ENCODE peak calls at places on chromosomes 3 and 15, in five cellular contexts. X, K, G, R and J are unnamed samples.

GRCh38 chr3:19931180-19931692 is 2.8 kb downstream of the EFHB start:
- DNase-seq in K (no peak), X (peak), R (no peak), G (no peak), J (no peak)

GRCh38 chr3:142694225-142694624 is 29.6 kb upstream of the TRPC1 start:
- DNase-seq in X (no peak), K (no peak), R (no peak), G (no peak), J (no peak)

GRCh38 chr3:32815812-32816438 is 1.9 kb upstream of the TRIM71 start:
- DNase-seq in R (no peak), K (no peak), G (no peak), X (no peak), J (no peak)

GRCh38 chr3:6418492-6418891 is 442.4 kb upstream of the GRM7 start:
- DNase-seq in X (no peak), K (no peak), G (no peak), R (no peak), J (no peak)

GRCh38 chr3:43624619-43625305 is 3.0 kb upstream of the ANO10 start:
- DNase-seq in G (no peak), K (no peak), R (no peak), X (no peak), J (no peak)

GRCh38 chr15:78061963-78062427 is 15.5 kb downstream of the TBC1D2B start:
- DNase-seq in X (peak), K (no peak), G (no peak), R (no peak), J (no peak)

GRCh38 chr3:150140614-150141321 is 170.1 kb upstream of the PFN2 start:
- DNase-seq in X (no peak), K (no peak), G (no peak), R (no peak), J (no peak)

GRCh38 chr3:32002536-32003368 is 21.2 kb downstream of the ZNF860 start:
- DNase-seq in K (no peak), G (no peak), X (no peak), R (no peak), J (no peak)

GRCh38 chr3:97990624-97991277 is 18.5 kb upstream of the RIOX2 start:
- DNase-seq in X (peak), K (no peak), R (no peak), G (no peak), J (no peak)

GRCh38 chr3:130963878-130964277 is 62.7 kb downstream of the ASTE1 start:
- DNase-seq in R (no peak), G (no peak), X (no peak), K (no peak), J (no peak)

GRCh38 chr3:99703535-99703934 is 65.1 kb downstream of the COL8A1 start:
- DNase-seq in X (no peak), G (no peak), K (no peak), R (no peak), J (no peak)

GRCh38 chr15:91270747-91271146 is 170.7 kb downstream of the SV2B start:
- DNase-seq in G (no peak), K (no peak), R (no peak), X (no peak), J (no peak)

GRCh38 chr3:45426161-45426560 is 37.8 kb downstream of the LARS2 start:
- DNase-seq in G (no peak), K (peak), X (no peak), R (no peak), J (no peak)

GRCh38 chr3:65334045-65334665 is 646.4 kb upstream of the ADAMTS9 start:
- DNase-seq in X (no peak), G (peak), K (no peak), R (no peak), J (no peak)

GRCh38 chr3:143083781-143084180 is 35.8 kb upstream of the CHST2 start:
- DNase-seq in K (no peak), R (no peak), X (no peak), G (no peak), J (no peak)

GRCh38 chr3:127612966-127613365 is 14.8 kb downstream of the MCM2 start:
- DNase-seq in G (no peak), X (no peak), K (no peak), R (no peak), J (no peak)

GRCh38 chr15:42444415-42445063 is 46.4 kb downstream of the ZNF106 start:
- DNase-seq in X (no peak), K (no peak), R (no peak), G (no peak), J (no peak)

GRCh38 chr3:43695443-43695842 is 4.7 kb downstream of the ABHD5 start:
- DNase-seq in R (no peak), G (no peak), X (no peak), K (no peak), J (no peak)

GRCh38 chr3:122794779-122795673 is at the start of gene SLC49A4:
- DNase-seq in K (no peak), G (peak), R (no peak), X (peak), J (peak)

GRCh38 chr15:95558131-95558530 is 772.4 kb upstream of the NR2F2 start:
- DNase-seq in R (no peak), K (no peak), G (no peak), X (no peak), J (no peak)

GRCh38 chr3:99430348-99431134 is 207.9 kb upstream of the COL8A1 start:
- DNase-seq in K (no peak), X (no peak), R (no peak), G (no peak), J (no peak)

GRCh38 chr15:99135194-99135593 is 30.3 kb downstream of the SYNM start:
- DNase-seq in G (no peak), R (no peak), X (no peak), K (no peak), J (no peak)

GRCh38 chr3:57971975-57972374 is 36.2 kb upstream of the FLNB start:
- DNase-seq in X (no peak), K (no peak), R (no peak), G (peak), J (no peak)

GRCh38 chr15:90571063-90571541 is 41.4 kb downstream of the CRTC3 start:
- DNase-seq in R (no peak), G (peak), K (no peak), X (no peak), J (no peak)

GRCh38 chr3:32442766-32443165 is 51.1 kb downstream of the CMTM7 start:
- DNase-seq in K (no peak), G (no peak), X (no peak), R (no peak), J (no peak)